ENCODE peak calls at places on chromosome 17, in five cellular contexts. D, X, S, L and H are unnamed samples.

GRCh38 chr17:68398731-68399637 is 58.3 kb downstream of the WIPI1 start:
- DNase-seq in D (peak; percentile 81), X (no peak), S (peak; percentile 38), L (no peak), H (no peak)

GRCh38 chr17:50034504-50035364 is 21.2 kb upstream of the ITGA3 start:
- DNase-seq in D (no peak), X (no peak), S (no peak), L (no peak), H (peak; percentile 60)

GRCh38 chr17:48835971-48836370 is 5.1 kb downstream of the CALCOCO2 start:
- DNase-seq in D (no peak), X (no peak), S (no peak), L (no peak), H (no peak)

GRCh38 chr17:57607553-57608120 is 137.5 kb downstream of the CCDC182 start:
- DNase-seq in D (no peak), X (no peak), S (no peak), L (no peak), H (no peak)

GRCh38 chr17:39235555-39236221 is 9.9 kb upstream of the STAC2 start:
- DNase-seq in D (peak; percentile 57), X (peak; percentile 32), S (no peak), L (no peak), H (peak; percentile 55)

GRCh38 chr17:56929362-56929969 is 15.6 kb upstream of the TRIM25 start:
- DNase-seq in D (no peak), X (no peak), S (no peak), L (no peak), H (no peak)

GRCh38 chr17:66952031-66952524 is 12.4 kb upstream of the CACNG4 start:
- DNase-seq in D (peak; percentile 97), X (no peak), S (no peak), L (no peak), H (no peak)

GRCh38 chr17:68461122-68461539 is 3.8 kb upstream of the WIPI1 start:
- DNase-seq in D (no peak), X (no peak), S (no peak), L (no peak), H (no peak)

GRCh38 chr17:81394831-81395599 is at the start of gene BAHCC1:
- DNase-seq in D (peak; percentile 100), X (peak; percentile 74), S (peak; percentile 100), L (peak; percentile 97), H (peak; percentile 100)

GRCh38 chr17:50558955-50559614 is 1.4 kb upstream of the CACNA1G start:
- DNase-seq in D (no peak), X (no peak), S (no peak), L (no peak), H (no peak)

GRCh38 chr17:48513097-48513496 is 17.7 kb downstream of the HOXB1 start:
- DNase-seq in D (no peak), X (no peak), S (no peak), L (no peak), H (no peak)

GRCh38 chr17:65627892-65628622 is 66.6 kb upstream of the AXIN2 start:
- DNase-seq in D (peak; percentile 92), X (no peak), S (no peak), L (no peak), H (peak; percentile 65)

GRCh38 chr17:63474914-63475460 is 1.9 kb upstream of the ACE start:
- DNase-seq in D (no peak), X (no peak), S (no peak), L (no peak), H (no peak)

GRCh38 chr17:36611345-36612072 is 10.1 kb downstream of the MRM1 start:
- DNase-seq in D (peak; percentile 85), X (no peak), S (no peak), L (no peak), H (no peak)

GRCh38 chr17:80902197-80903019 is 89.2 kb upstream of the CHMP6 start:
- DNase-seq in D (no peak), X (no peak), S (no peak), L (no peak), H (no peak)

GRCh38 chr17:63675607-63676539 is 24.1 kb downstream of the LIMD2 start:
- DNase-seq in D (peak; percentile 83), X (no peak), S (peak; percentile 87), L (no peak), H (no peak)

GRCh38 chr17:67675481-67675880 is 42.3 kb upstream of the NOL11 start:
- DNase-seq in D (no peak), X (no peak), S (peak; percentile 16), L (no peak), H (no peak)

GRCh38 chr17:76267051-76267576 is 2.0 kb downstream of the UBALD2 start:
- DNase-seq in D (no peak), X (no peak), S (no peak), L (no peak), H (no peak)
- H3K4me1 ChIP-seq in D (peaks cover 10% of the 10 kb centered on the region), X (peaks cover 78% of the 10 kb centered on the region), S (peaks cover 84% of the 10 kb centered on the region), L (peaks cover 72% of the 10 kb centered on the region), H (peaks cover 36% of the 10 kb centered on the region)

DNA sequence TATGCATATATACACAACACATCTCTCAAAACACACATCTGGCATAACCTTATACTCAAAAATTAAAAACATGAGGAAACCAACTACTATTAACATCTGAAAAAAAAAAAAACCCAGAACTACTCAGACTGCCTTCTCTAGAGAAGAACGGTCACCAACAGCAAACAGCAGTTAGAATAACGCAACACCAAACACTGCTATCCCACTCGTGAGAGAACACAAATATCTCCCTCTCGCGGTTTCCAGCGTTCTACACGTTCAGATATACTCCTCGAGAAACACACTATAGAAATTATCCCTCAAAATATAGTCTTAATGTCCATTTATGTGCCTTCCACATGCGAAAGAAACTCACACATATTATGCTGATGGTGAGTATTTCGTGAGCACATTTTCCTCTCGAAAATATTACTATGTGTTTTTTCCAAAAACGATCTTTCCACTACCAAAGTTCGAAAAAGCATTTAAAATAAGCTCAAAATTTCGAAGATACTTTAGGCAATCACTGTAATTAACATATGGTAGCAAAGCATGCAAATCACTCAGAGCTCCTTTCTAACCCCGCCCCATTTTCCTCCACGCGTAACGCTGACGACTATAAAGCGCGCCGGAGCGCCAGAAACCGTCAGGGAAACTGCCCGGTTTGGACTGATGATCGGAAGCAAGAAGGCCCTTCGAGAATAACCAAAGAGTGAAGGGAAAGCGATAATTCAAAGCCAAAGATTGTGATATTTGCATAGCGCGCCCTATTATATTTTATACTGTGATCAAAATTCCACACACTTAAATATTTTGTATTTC is 60.1 kb downstream of the TEX14 start:
- DNase-seq in D (peak; percentile 99), X (peak; percentile 88), S (peak; percentile 94), L (peak; percentile 59), H (peak; percentile 97)
- TF ChIP-seq CTCF in D (peak; percentile 22), X (no peak), S (peak; percentile 27), L (peak; percentile 35), H (peak; percentile 27)

DNA sequence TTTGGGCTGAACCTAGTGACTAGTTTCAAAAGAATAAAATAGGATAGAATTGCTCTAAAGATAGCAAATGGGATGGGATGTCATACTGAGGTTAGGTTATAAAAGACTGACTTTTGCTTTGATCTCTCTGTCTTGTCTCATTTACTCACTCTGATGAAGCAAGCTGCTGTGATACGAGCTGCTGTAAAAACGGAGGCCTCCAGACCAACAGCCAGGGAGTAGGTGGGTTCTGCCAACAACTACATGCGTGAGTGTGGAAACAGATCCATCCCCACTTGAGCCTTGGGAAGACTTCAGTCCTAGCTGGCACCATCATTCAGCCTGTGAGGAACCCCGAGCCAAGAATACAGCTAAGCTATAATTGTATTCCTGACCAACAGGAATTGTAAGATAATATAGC is 373.9 kb upstream of the CA10 start:
- DNase-seq in D (no peak), X (no peak), S (no peak), L (no peak), H (no peak)
- H3K9me3 ChIP-seq in D (peaks cover 8% of the 10 kb centered on the region), X (no peaks in the 10 kb centered on the region), S (no peaks in the 10 kb centered on the region), L (no peaks in the 10 kb centered on the region), H (no peaks in the 10 kb centered on the region)

GRCh38 chr17:40538936-40539705 is 26.2 kb downstream of the CCR7 start:
- DNase-seq in D (no peak), X (no peak), S (no peak), L (no peak), H (no peak)
- H3K4me1 ChIP-seq in D (peaks cover 48% of the 10 kb centered on the region), X (peaks cover 86% of the 10 kb centered on the region), S (peaks cover 86% of the 10 kb centered on the region), L (peaks cover 81% of the 10 kb centered on the region), H (peaks cover 16% of the 10 kb centered on the region)

GRCh38 chr17:42548070-42548837 is 4.5 kb upstream of the HSD17B1 start:
- DNase-seq in D (no peak), X (peak; percentile 65), S (no peak), L (no peak), H (no peak)
- TF ChIP-seq CTCF in D (no peak), X (peak; percentile 53), S (peak; percentile 19), L (peak; percentile 73), H (no peak)

DNA sequence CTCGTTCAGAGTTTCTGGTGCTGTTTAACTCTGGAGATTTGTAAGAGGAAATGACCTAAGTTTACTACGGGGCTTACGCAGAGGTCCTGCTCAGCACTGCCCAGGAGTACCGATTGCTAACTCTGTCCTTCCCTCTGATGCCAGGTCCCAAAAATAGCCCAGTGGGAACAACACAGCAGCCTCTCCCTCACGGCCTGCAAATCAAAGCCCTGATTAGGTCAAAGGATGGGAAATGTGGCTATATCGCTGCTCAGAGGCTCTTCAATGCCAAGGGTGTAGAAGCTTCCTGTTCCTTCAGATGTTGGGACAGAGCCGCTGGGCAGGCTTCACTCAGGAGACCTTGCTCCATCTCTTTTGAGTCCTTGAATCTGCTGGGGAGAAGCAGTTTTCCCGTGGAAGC is 174.2 kb upstream of the KCNJ16 start:
- DNase-seq in D (no peak), X (no peak), S (peak; percentile 61), L (no peak), H (no peak)
- H3K9me3 ChIP-seq in D (no peaks in the 10 kb centered on the region), X (no peaks in the 10 kb centered on the region), S (no peaks in the 10 kb centered on the region), L (no peaks in the 10 kb centered on the region), H (no peaks in the 10 kb centered on the region)

DNA sequence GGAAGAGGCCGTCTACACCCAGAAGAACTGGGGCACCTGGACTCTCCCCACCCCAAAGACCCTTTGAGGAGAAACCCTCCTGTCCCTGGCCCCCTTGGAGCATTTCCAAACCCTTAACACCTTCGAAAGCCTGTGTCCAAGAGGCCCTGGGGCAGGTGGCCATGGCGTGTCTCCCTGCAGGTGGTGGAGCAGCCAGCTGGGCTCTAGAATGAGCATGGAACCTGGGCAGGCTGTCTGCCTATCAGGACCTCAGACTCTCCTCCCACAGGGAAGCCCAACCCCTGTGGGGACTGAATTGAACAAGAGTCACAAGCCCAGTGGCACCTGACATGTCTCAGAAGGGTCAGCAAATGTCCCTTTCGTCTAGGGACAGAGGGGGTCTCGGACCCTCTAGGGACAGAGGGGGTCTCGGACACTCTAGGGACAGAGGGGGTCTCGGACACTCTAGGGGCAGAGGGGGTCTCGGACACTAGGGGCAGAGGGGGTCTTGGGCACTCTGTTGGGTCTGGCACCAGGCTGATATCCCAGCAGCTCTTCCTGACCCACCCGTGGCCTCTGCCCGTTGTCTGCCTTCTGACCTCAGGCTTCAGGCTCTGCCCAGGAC is 8.4 kb downstream of the CBX4 start:
- DNase-seq in D (no peak), X (no peak), S (no peak), L (no peak), H (no peak)
- H3K4me1 ChIP-seq in D (peaks cover 14% of the 10 kb centered on the region), X (peaks cover 30% of the 10 kb centered on the region), S (peaks cover 62% of the 10 kb centered on the region), L (peaks cover 26% of the 10 kb centered on the region), H (peaks cover 17% of the 10 kb centered on the region)